ENCODE peak calls at places on chromosomes 11 and 22, in six cellular contexts. P is substantia nigra; D is stimulated activated CD4-positive, alpha-beta T cell treated with anti-CD3 and anti-CD28 coated beads, Interleukin-4, amount 100 ng/mL, for 48 hours; L is mucosa of gallbladder; Z is posterior vena cava; T is NCI-H1694. U is an unnamed sample.

GRCh38 chr11:10900686-10901415 is 43.0 kb upstream of the ZBED5 start:
- DNase-seq in P (no peak), D (no peak), L (no peak), Z (no peak), T (no peak), U (no peak)

GRCh38 chr11:12455938-12456337 is 78.6 kb downstream of the PARVA start:
- DNase-seq in P (no peak), D (no peak), L (no peak), Z (no peak), T (no peak), U (no peak)

GRCh38 chr22:29704528-29705285 is 15.1 kb upstream of the CABP7 start:
- DNase-seq in P (peak; percentile 77), D (no peak), L (peak; percentile 21), Z (no peak), T (peak; percentile 54), U (peak; percentile 51)

GRCh38 chr11:103546236-103546635 is 437.0 kb downstream of the DYNC2H1 start:
- DNase-seq in P (no peak), D (no peak), L (no peak), Z (no peak), T (no peak), U (no peak)

GRCh38 chr11:2693271-2693833 is 6.4 kb downstream of the KCNQ1OT1 start:
- DNase-seq in P (no peak), D (no peak), L (no peak), Z (peak; percentile 72), T (no peak), U (no peak)

GRCh38 chr11:47327025-47327424 is 25.5 kb downstream of the MYBPC3 start:
- DNase-seq in P (no peak), D (no peak), L (no peak), Z (peak; percentile 63), T (no peak), U (no peak)

GRCh38 chr11:77446911-77447629 is 26.8 kb downstream of the PAK1 start:
- DNase-seq in P (no peak), D (no peak), L (no peak), Z (no peak), T (no peak), U (no peak)

GRCh38 chr11:131668867-131669780 is 298.7 kb downstream of the NTM start:
- DNase-seq in P (no peak), D (peak; percentile 46), L (no peak), Z (peak; percentile 81), T (no peak), U (peak; percentile 36)

GRCh38 chr11:11047851-11048610 is 190.2 kb upstream of the ZBED5 start:
- DNase-seq in P (no peak), D (no peak), L (no peak), Z (no peak), T (no peak), U (no peak)

GRCh38 chr22:47495102-47495501 is 732.7 kb downstream of the TBC1D22A start:
- DNase-seq in P (no peak), D (no peak), L (no peak), Z (no peak), T (no peak), U (no peak)

GRCh38 chr11:36258730-36259360 is 30.4 kb downstream of the COMMD9 start:
- DNase-seq in P (no peak), D (peak; percentile 13), L (peak; percentile 40), Z (no peak), T (peak; percentile 84), U (no peak)

GRCh38 chr11:63639195-63639832 is 25.1 kb upstream of the PLAAT3 start:
- DNase-seq in P (no peak), D (no peak), L (no peak), Z (no peak), T (peak; percentile 8), U (peak; percentile 45)

GRCh38 chr11:111663820-111664219 is 61.6 kb downstream of the SIK2 start:
- DNase-seq in P (no peak), D (no peak), L (peak; percentile 51), Z (no peak), T (no peak), U (peak; percentile 75)

GRCh38 chr11:72037554-72038311 is 39.0 kb downstream of the IL18BP start:
- DNase-seq in P (no peak), D (no peak), L (no peak), Z (no peak), T (peak; percentile 24), U (no peak)

GRCh38 chr11:8056810-8057463 is 24.1 kb upstream of the TUB start:
- DNase-seq in P (no peak), D (no peak), L (peak; percentile 79), Z (no peak), T (no peak), U (no peak)

GRCh38 chr11:110362916-110363574 is 66.6 kb upstream of the RDX start:
- DNase-seq in P (no peak), D (no peak), L (no peak), Z (no peak), T (no peak), U (peak; percentile 66)

GRCh38 chr11:127670372-127670771 is 669.8 kb upstream of the KIRREL3 start:
- DNase-seq in P (no peak), D (no peak), L (no peak), Z (no peak), T (no peak), U (no peak)

GRCh38 chr11:74397531-74398243 is 546 bp downstream of the PGM2L1 start:
- DNase-seq in P (no peak), D (no peak), L (peak; percentile 50), Z (peak; percentile 83), T (peak; percentile 12), U (peak; percentile 48)

GRCh38 chr22:40593460-40594273 is 42.9 kb downstream of the MRTFA start:
- DNase-seq in P (no peak), D (no peak), L (no peak), Z (no peak), T (no peak), U (no peak)

GRCh38 chr22:26610072-26610958 is 7.5 kb downstream of the CRYBB1 start:
- DNase-seq in P (no peak), D (peak; percentile 15), L (peak; percentile 42), Z (no peak), T (no peak), U (no peak)

GRCh38 chr22:32684822-32685187 is 116.7 kb upstream of the TIMP3 start:
- DNase-seq in P (no peak), D (no peak), L (no peak), Z (no peak), T (no peak), U (peak; percentile 11)

GRCh38 chr11:113847580-113847979 is 27.8 kb downstream of the USP28 start:
- DNase-seq in P (no peak), D (no peak), L (no peak), Z (no peak), T (no peak), U (no peak)

GRCh38 chr11:33889821-33890378 is 2.0 kb downstream of the LMO2 start:
- DNase-seq in P (no peak), D (no peak), L (no peak), Z (no peak), T (no peak), U (no peak)

GRCh38 chr11:39541945-39542351 is 1917.5 kb downstream of the LRRC4C start:
- DNase-seq in P (no peak), D (no peak), L (peak; percentile 69), Z (peak; percentile 73), T (no peak), U (peak; percentile 8)

GRCh38 chr11:35267504-35267903 is 128.5 kb downstream of the CD44 start:
- DNase-seq in P (no peak), D (no peak), L (no peak), Z (no peak), T (no peak), U (no peak)

GRCh38 chr11:64245797-64246623 is 733 bp downstream of the PPP1R14B start:
- DNase-seq in P (peak; percentile 27), D (peak; percentile 67), L (peak; percentile 60), Z (peak; percentile 95), T (no peak), U (peak; percentile 81)

U was measured in thyroid gland.